ENCODE peak calls at places on chromosomes 3 and 15, in five cellular contexts. W is kidney epithelial cell; H is activated CD4-positive, alpha-beta T cell treated with anti-CD3 and anti-CD28 coated beads, Interleukin-2, amount 50 U/mL, for 4 hours; G is NCI-H460; F is GM23338. X is an unnamed sample.
A peak's percentile ranks its signal among the peaks of the same experiment; 100 is the strongest.

GRCh38 chr15:50531763-50532162 is 14.7 kb downstream of the USP50 start:
- DNase-seq in W (no peak), H (no peak), G (no peak), F (no peak), X (no peak)

GRCh38 chr15:68400066-68400456 is 31.9 kb downstream of the ITGA11 start:
- DNase-seq in W (no peak), H (no peak), G (peak; percentile 44), F (no peak), X (peak; percentile 18)

GRCh38 chr15:52976050-52976449 is 185.9 kb upstream of the ONECUT1 start:
- DNase-seq in W (no peak), H (no peak), G (no peak), F (no peak), X (no peak)

GRCh38 chr15:70781236-70781635 is 17.9 kb upstream of the UACA start:
- DNase-seq in W (no peak), H (no peak), G (no peak), F (peak; percentile 44), X (no peak)

GRCh38 chr3:192851821-192852352 is 65.8 kb downstream of the MB21D2 start:
- DNase-seq in W (peak; percentile 88), H (no peak), G (peak; percentile 53), F (no peak), X (peak; percentile 95)

GRCh38 chr3:129034650-129035049 is 25.9 kb upstream of the GP9 start:
- DNase-seq in W (no peak), H (no peak), G (no peak), F (no peak), X (no peak)

GRCh38 chr3:158801200-158801599 is 654 bp upstream of the MFSD1 start:
- DNase-seq in W (no peak), H (no peak), G (no peak), F (peak; percentile 46), X (peak; percentile 22)

GRCh38 chr15:25464784-25465183 is 26.0 kb upstream of the UBE3A start:
- DNase-seq in W (no peak), H (no peak), G (no peak), F (no peak), X (no peak)

GRCh38 chr3:117665311-117665710 is 955.7 kb downstream of the TUSC7 start:
- DNase-seq in W (no peak), H (no peak), G (no peak), F (no peak), X (no peak)

GRCh38 chr3:138479355-138479964 is 45.0 kb downstream of the ESYT3 start:
- DNase-seq in W (no peak), H (no peak), G (peak; percentile 35), F (peak; percentile 84), X (no peak)

GRCh38 chr3:195900426-195901355 is 7.7 kb downstream of the TNK2 start:
- DNase-seq in W (no peak), H (no peak), G (peak; percentile 43), F (no peak), X (no peak)

GRCh38 chr15:82100116-82100795 is 54.4 kb upstream of the MEX3B start:
- DNase-seq in W (no peak), H (no peak), G (no peak), F (peak; percentile 46), X (no peak)

GRCh38 chr3:175940881-175941280 is 1081.7 kb downstream of the NAALADL2 start:
- DNase-seq in W (no peak), H (no peak), G (no peak), F (peak; percentile 91), X (no peak)

GRCh38 chr3:42063886-42064285 is 27.3 kb upstream of the TRAK1 start:
- DNase-seq in W (no peak), H (no peak), G (peak; percentile 12), F (no peak), X (no peak)

GRCh38 chr3:138296639-138297038 is 33.0 kb downstream of the NME9 start:
- DNase-seq in W (no peak), H (no peak), G (no peak), F (no peak), X (no peak)

GRCh38 chr3:30654269-30654668 is 47.9 kb downstream of the TGFBR2 start:
- DNase-seq in W (no peak), H (no peak), G (no peak), F (no peak), X (no peak)

GRCh38 chr15:71261934-71262333 is 146.7 kb downstream of the THSD4 start:
- DNase-seq in W (no peak), H (no peak), G (no peak), F (no peak), X (no peak)

GRCh38 chr3:119700269-119700919 is 2.4 kb upstream of the CFAP91 start:
- DNase-seq in W (peak; percentile 34), H (no peak), G (no peak), F (no peak), X (peak; percentile 63)

GRCh38 chr3:156772588-156773206 is 53.5 kb upstream of the LEKR1 start:
- DNase-seq in W (no peak), H (no peak), G (no peak), F (no peak), X (no peak)

GRCh38 chr3:36597422-36597821 is 166.9 kb downstream of the DCLK3 start:
- DNase-seq in W (peak; percentile 14), H (no peak), G (peak; percentile 13), F (no peak), X (peak; percentile 45)